ENCODE peak calls at places on chromosomes 4 and X, in eight cellular contexts. T is AG04450, C is left ventricle myocardium inferior, F is uterus, Q is lower lobe of right lung, L is transverse colon, I is ascending aorta, M is IMR-90. K is an unnamed sample.
A peak's percentile ranks its signal among the peaks of the same experiment; 100 is the strongest.

GRCh38 chrX:82127228-82128123 is 925.6 kb downstream of the SH3BGRL start:
- DNase-seq in T (no peak), C (no peak), F (no peak), Q (no peak), L (no peak), I (no peak), M (no peak), K (no peak)

GRCh38 chr4:43234626-43235025 is 342.1 kb downstream of the GRXCR1 start:
- DNase-seq in T (no peak), C (no peak), F (no peak), Q (no peak), L (no peak), I (no peak), M (peak; percentile 44), K (no peak)

GRCh38 chr4:116180056-116180690 is 905.2 kb downstream of the TRAM1L1 start:
- DNase-seq in T (no peak), C (no peak), F (no peak), Q (no peak), L (no peak), I (no peak), M (no peak), K (no peak)

GRCh38 chrX:96424007-96424406 is 260.6 kb upstream of the DIAPH2 start:
- DNase-seq in T (no peak), C (no peak), F (no peak), Q (no peak), L (no peak), I (no peak), M (no peak), K (no peak)

GRCh38 chr4:69120869-69121268 is 24.6 kb downstream of the UGT2B7 start:
- DNase-seq in T (no peak), C (no peak), F (no peak), Q (no peak), L (no peak), I (no peak), M (peak; percentile 18), K (no peak)

GRCh38 chr4:74768857-74769525 is 25.3 kb downstream of the BTC start:
- DNase-seq in T (no peak), C (no peak), F (no peak), Q (no peak), L (no peak), I (no peak), M (peak; percentile 9), K (no peak)

GRCh38 chrX:67587946-67588624 is 44.3 kb downstream of the AR start:
- DNase-seq in T (no peak), C (no peak), F (peak; percentile 36), Q (no peak), L (no peak), I (no peak), M (no peak), K (no peak)

GRCh38 chr4:127788517-127788916 is 6.4 kb downstream of the HSPA4L start:
- DNase-seq in T (no peak), C (no peak), F (no peak), Q (no peak), L (no peak), I (no peak), M (no peak), K (no peak)

GRCh38 chrX:19121898-19122640 is at the start of gene ADGRG2:
- DNase-seq in T (no peak), C (peak; percentile 30), F (peak; percentile 21), Q (peak; percentile 54), L (peak; percentile 7), I (peak; percentile 70), M (peak; percentile 11), K (peak; percentile 72)

GRCh38 chr4:120753854-120754253 is 168.7 kb downstream of the PRDM5 start:
- DNase-seq in T (no peak), C (no peak), F (no peak), Q (no peak), L (no peak), I (no peak), M (no peak), K (no peak)

GRCh38 chr4:152160236-152160800 is 375.6 kb downstream of the FBXW7 start:
- DNase-seq in T (no peak), C (no peak), F (no peak), Q (no peak), L (no peak), I (no peak), M (no peak), K (no peak)

GRCh38 chr4:86359944-86360478 is at the start of gene MAPK10:
- DNase-seq in T (peak; percentile 81), C (peak; percentile 51), F (peak; percentile 45), Q (peak; percentile 69), L (peak; percentile 57), I (peak; percentile 72), M (peak; percentile 88), K (peak; percentile 63)

GRCh38 chrX:7941390-7942042 is 14.3 kb upstream of the PNPLA4 start:
- DNase-seq in T (no peak), C (no peak), F (no peak), Q (no peak), L (peak; percentile 12), I (no peak), M (peak; percentile 7), K (no peak)

GRCh38 chr4:83207497-83208105 is 77.0 kb downstream of the COQ2 start:
- DNase-seq in T (peak; percentile 36), C (no peak), F (no peak), Q (no peak), L (peak; percentile 46), I (no peak), M (peak; percentile 67), K (no peak)

GRCh38 chrX:13837290-13837745 is 20.4 kb upstream of the GPM6B start:
- DNase-seq in T (no peak), C (no peak), F (no peak), Q (no peak), L (no peak), I (no peak), M (no peak), K (no peak)

GRCh38 chr4:119017634-119018033 is 118.0 kb upstream of the MYOZ2 start:
- DNase-seq in T (no peak), C (no peak), F (no peak), Q (no peak), L (no peak), I (no peak), M (no peak), K (no peak)

GRCh38 chrX:39689374-39690104 is 408.2 kb downstream of the BCOR start:
- DNase-seq in T (no peak), C (no peak), F (no peak), Q (no peak), L (peak; percentile 11), I (no peak), M (no peak), K (no peak)

DNA sequence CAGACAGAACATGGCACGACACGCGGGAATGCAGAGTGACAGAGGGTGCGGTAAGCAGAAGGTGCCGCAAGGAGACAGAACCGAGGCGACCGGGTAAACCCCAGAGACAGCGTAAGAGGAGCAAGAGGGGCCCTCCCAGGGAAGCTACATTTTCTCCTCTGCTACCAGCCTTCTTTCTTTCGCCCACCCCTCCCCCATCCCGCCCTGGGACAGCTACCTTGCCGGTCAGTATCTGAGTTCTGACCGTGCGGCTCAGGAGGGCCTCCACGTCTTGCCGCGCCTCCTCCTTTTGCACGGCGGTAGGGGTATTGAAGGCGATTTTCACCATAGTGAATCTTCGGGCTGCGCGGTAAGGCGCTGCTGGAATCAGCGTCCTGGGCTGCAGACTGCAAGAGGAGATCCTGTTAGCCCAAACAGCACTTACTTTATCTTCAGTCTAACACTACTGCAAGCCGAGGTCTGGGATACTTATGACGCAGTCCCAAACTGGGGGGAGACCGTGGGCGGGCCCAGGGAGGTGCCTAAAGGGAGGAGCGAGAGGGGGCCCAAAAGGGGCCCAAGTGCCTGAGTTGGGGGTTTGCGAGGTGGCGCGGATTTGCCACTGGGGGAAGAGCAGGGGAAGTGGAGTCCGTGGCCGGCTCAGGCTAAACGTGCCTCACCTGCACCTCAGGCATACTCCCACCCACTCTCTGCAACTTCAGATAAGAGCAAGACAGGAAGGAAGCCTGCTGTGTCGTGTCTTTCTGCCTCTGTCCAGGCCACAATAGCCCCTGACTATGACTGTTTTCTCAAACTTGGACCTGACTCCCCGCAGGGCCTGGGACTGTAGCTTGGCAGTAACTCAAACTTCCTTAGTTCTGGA is at the start of gene ITM2A:
- DNase-seq in T (no peak), C (peak; percentile 32), F (peak; percentile 56), Q (peak; percentile 45), L (peak; percentile 34), I (peak; percentile 67), M (no peak), K (peak; percentile 55)
- H3K27ac ChIP-seq in T (no peak within 1 kb of the TSS), C (peak within 1 kb of the TSS; percentile 80), F (peak within 1 kb of the TSS; percentile 67), Q (peak within 1 kb of the TSS; percentile 65), L (peak within 1 kb of the TSS; percentile 29), I (peak within 1 kb of the TSS; percentile 33), M (no peak within 1 kb of the TSS), K (peak within 1 kb of the TSS; percentile 73)

GRCh38 chr4:2047031-2047660 is 12.0 kb upstream of the NAT8L start:
- DNase-seq in T (no peak), C (no peak), F (no peak), Q (no peak), L (no peak), I (peak; percentile 50), M (no peak), K (peak; percentile 62)

GRCh38 chr4:2044542-2045517 is 14.3 kb upstream of the NAT8L start:
- DNase-seq in T (no peak), C (no peak), F (no peak), Q (no peak), L (no peak), I (peak; percentile 45), M (no peak), K (peak; percentile 53)

GRCh38 chr4:2047781-2048581 is 11.1 kb upstream of the NAT8L start:
- DNase-seq in T (no peak), C (no peak), F (no peak), Q (no peak), L (no peak), I (peak; percentile 52), M (no peak), K (peak; percentile 50)

GRCh38 chr4:2045518-2045951 is 13.6 kb upstream of the NAT8L start:
- DNase-seq in T (no peak), C (no peak), F (no peak), Q (no peak), L (no peak), I (peak; percentile 50), M (no peak), K (peak; percentile 56)

GRCh38 chr4:2046031-2046961 is 12.8 kb upstream of the NAT8L start:
- DNase-seq in T (no peak), C (no peak), F (no peak), Q (no peak), L (no peak), I (peak; percentile 48), M (no peak), K (peak; percentile 45)
- TF ChIP-seq CTCF in T (peak; percentile 5), C (no peak), F (no peak), Q (no peak), L (no peak), I (no peak), M (no peak), K (no peak)

DNA sequence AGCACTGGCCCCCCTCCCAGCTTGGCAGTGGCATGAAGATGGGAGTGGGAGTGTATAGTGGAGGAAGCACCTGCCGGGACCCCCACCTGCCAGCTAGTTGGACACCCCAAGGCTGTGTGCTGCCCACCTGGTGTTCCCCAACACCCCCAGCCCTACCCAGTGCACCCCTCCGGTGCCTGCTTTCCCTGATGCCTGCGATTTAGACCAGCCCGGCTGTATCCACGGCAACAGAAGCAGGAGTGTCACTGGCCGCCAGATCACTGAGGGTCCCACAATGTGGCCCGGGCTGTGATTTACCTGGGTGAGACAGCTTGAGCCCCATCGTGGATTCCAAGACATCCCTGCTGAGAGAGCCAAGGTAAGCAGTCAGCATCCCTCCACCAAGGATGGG is 533 bp downstream of the GPR173 start:
- DNase-seq in T (no peak), C (no peak), F (no peak), Q (no peak), L (no peak), I (no peak), M (no peak), K (no peak)
- H3K4me3 ChIP-seq in T (peak overlapping the region; percentile 71), C (peak overlapping the region; percentile 59), F (peak overlapping the region; percentile 44), Q (peak overlapping the region; percentile 46), L (peak overlapping the region; percentile 28), I (peak overlapping the region; percentile 69), M (peak overlapping the region; percentile 100), K (peak overlapping the region; percentile 34)

GRCh38 chr4:7827566-7827965 is 112.1 kb downstream of the AFAP1 start:
- DNase-seq in T (no peak), C (no peak), F (no peak), Q (no peak), L (no peak), I (no peak), M (no peak), K (no peak)
- H3K27ac ChIP-seq in T (peak overlapping the region; percentile 96), C (peak overlapping the region; percentile 84), F (peak overlapping the region; percentile 91), Q (peak overlapping the region; percentile 70), L (peak overlapping the region; percentile 74), I (peak overlapping the region; percentile 79), M (peak overlapping the region; percentile 76), K (peak overlapping the region; percentile 73)

K was measured in upper lobe of right lung.